ENCODE peak calls at places on chromosomes 13 and 19, in six cellular contexts. I is activated CD4-positive, CD25-positive, alpha-beta regulatory T cell; L is T1000; V is HFF-Myc; U is amygdala; X is activated CD4-positive, alpha-beta T cell treated with anti-CD3 and anti-CD28 coated beads for 1 hour. N is an unnamed sample.

GRCh38 chr19:49361438-49362047 is 673 bp downstream of the TEAD2 start:
- DNase-seq in I (no peak), L (peak), V (peak), U (no peak), X (no peak), N (no peak)

GRCh38 chr13:94701313-94702180 is 10.8 kb downstream of the SOX21 start:
- DNase-seq in I (no peak), L (no peak), V (no peak), U (no peak), X (no peak), N (no peak)

GRCh38 chr13:66835040-66835628 is 395.0 kb downstream of the PCDH9 start:
- DNase-seq in I (no peak), L (no peak), V (no peak), U (peak), X (no peak), N (peak)

GRCh38 chr13:96946709-96947311 is 47.5 kb downstream of the OXGR1 start:
- DNase-seq in I (no peak), L (no peak), V (no peak), U (no peak), X (no peak), N (no peak)

GRCh38 chr19:37941820-37942515 is 35.0 kb downstream of the SIPA1L3 start:
- DNase-seq in I (no peak), L (no peak), V (no peak), U (no peak), X (no peak), N (no peak)

GRCh38 chr19:41792513-41793413 is 3.6 kb upstream of the CEACAM3 start:
- DNase-seq in I (peak), L (no peak), V (no peak), U (no peak), X (peak), N (peak)

GRCh38 chr19:50039968-50040367 is 14.2 kb downstream of the ZNF473 start:
- DNase-seq in I (no peak), L (no peak), V (no peak), U (no peak), X (no peak), N (no peak)

GRCh38 chr13:101231751-101232428 is 184.4 kb downstream of the NALCN start:
- DNase-seq in I (no peak), L (no peak), V (no peak), U (no peak), X (no peak), N (no peak)

GRCh38 chr19:584240-585001 is 5.3 kb upstream of the HCN2 start:
- DNase-seq in I (peak), L (no peak), V (no peak), U (no peak), X (peak), N (peak)

GRCh38 chr13:110651271-110651670 is 35.9 kb downstream of the NAXD start:
- DNase-seq in I (no peak), L (no peak), V (no peak), U (no peak), X (no peak), N (no peak)

GRCh38 chr19:8600064-8600463 is 10.5 kb downstream of the ADAMTS10 start:
- DNase-seq in I (no peak), L (no peak), V (no peak), U (no peak), X (no peak), N (no peak)

GRCh38 chr13:100560498-100561215 is 27.9 kb downstream of the GGACT start:
- DNase-seq in I (no peak), L (no peak), V (no peak), U (no peak), X (no peak), N (no peak)

GRCh38 chr19:8340341-8341096 is 2.5 kb downstream of the KANK3 start:
- DNase-seq in I (no peak), L (no peak), V (no peak), U (no peak), X (no peak), N (no peak)

GRCh38 chr19:10593820-10594637 is 6.9 kb upstream of the AP1M2 start:
- DNase-seq in I (no peak), L (no peak), V (no peak), U (no peak), X (no peak), N (peak)

GRCh38 chr19:1773173-1773572 is 19.9 kb downstream of the ONECUT3 start:
- DNase-seq in I (no peak), L (no peak), V (no peak), U (no peak), X (no peak), N (no peak)

GRCh38 chr19:15469513-15470297 is 5.4 kb upstream of the RASAL3 start:
- DNase-seq in I (no peak), L (no peak), V (no peak), U (no peak), X (no peak), N (no peak)

GRCh38 chr19:53892981-53893325 is 11.0 kb downstream of the PRKCG start:
- DNase-seq in I (no peak), L (no peak), V (no peak), U (no peak), X (no peak), N (no peak)

GRCh38 chr13:93951153-93951552 is 528.3 kb downstream of the DCT start:
- DNase-seq in I (no peak), L (no peak), V (no peak), U (no peak), X (no peak), N (no peak)

GRCh38 chr19:53771133-53771532 is 53.0 kb downstream of the NLRP12 start:
- DNase-seq in I (no peak), L (no peak), V (no peak), U (no peak), X (no peak), N (no peak)

GRCh38 chr19:33449799-33450198 is 71.8 kb downstream of the PEPD start:
- DNase-seq in I (no peak), L (no peak), V (no peak), U (no peak), X (no peak), N (no peak)

GRCh38 chr13:50626031-50626643 is 217.4 kb downstream of the DLEU7 start:
- DNase-seq in I (no peak), L (peak), V (no peak), U (no peak), X (no peak), N (no peak)

GRCh38 chr13:114022876-114023275 is 49.0 kb upstream of the C13orf46 start:
- DNase-seq in I (no peak), L (no peak), V (no peak), U (no peak), X (no peak), N (no peak)

N was measured in nucleus accumbens.